ENCODE peak calls at places on chromosomes 16 and 17, in seven cellular contexts. N, J, Q, X, W, H and A are unnamed samples.

GRCh38 chr17:5508855-5509254 is 22.5 kb downstream of the MIS12 start:
- DNase-seq in N (peak), J (no peak), Q (no peak), X (no peak), W (no peak), H (no peak), A (no peak)

GRCh38 chr17:17710728-17711541 is 29.7 kb downstream of the RAI1 start:
- DNase-seq in N (peak), J (peak), Q (peak), X (peak), W (peak), H (no peak), A (no peak)

GRCh38 chr16:31459722-31460581 is 651 bp downstream of the ARMC5 start:
- DNase-seq in N (peak), J (peak), Q (peak), X (peak), W (peak), H (peak), A (peak)

GRCh38 chr16:4666537-4667202 is 26.7 kb upstream of the NUDT16L1 start:
- DNase-seq in N (no peak), J (no peak), Q (no peak), X (no peak), W (no peak), H (no peak), A (no peak)

GRCh38 chr17:68288804-68289203 is 2.1 kb downstream of the SLC16A6 start:
- DNase-seq in N (no peak), J (no peak), Q (no peak), X (no peak), W (no peak), H (no peak), A (no peak)

GRCh38 chr16:66640724-66641314 is 36.3 kb downstream of the CMTM3 start:
- DNase-seq in N (no peak), J (no peak), Q (no peak), X (no peak), W (no peak), H (no peak), A (no peak)

GRCh38 chr17:79835470-79835899 is 3.8 kb downstream of the CBX4 start:
- DNase-seq in N (no peak), J (no peak), Q (no peak), X (no peak), W (peak), H (no peak), A (no peak)

GRCh38 chr17:1107777-1108559 is 71.8 kb downstream of the ABR start:
- DNase-seq in N (peak), J (no peak), Q (peak), X (no peak), W (no peak), H (no peak), A (no peak)

GRCh38 chr16:85715169-85716015 is 26.6 kb upstream of the GINS2 start:
- DNase-seq in N (no peak), J (peak), Q (no peak), X (no peak), W (no peak), H (no peak), A (no peak)

GRCh38 chr17:57397402-57397801 is 141.1 kb downstream of the MSI2 start:
- DNase-seq in N (no peak), J (no peak), Q (no peak), X (no peak), W (no peak), H (no peak), A (no peak)

GRCh38 chr16:47064775-47065174 is 79.0 kb downstream of the NETO2 start:
- DNase-seq in N (no peak), J (no peak), Q (no peak), X (no peak), W (no peak), H (no peak), A (no peak)

GRCh38 chr16:1674306-1674705 is 3.8 kb upstream of the JPT2 start:
- DNase-seq in N (no peak), J (no peak), Q (no peak), X (no peak), W (no peak), H (no peak), A (no peak)

GRCh38 chr17:31499771-31500554 is 108.5 kb downstream of the RAB11FIP4 start:
- DNase-seq in N (peak), J (no peak), Q (peak), X (peak), W (peak), H (no peak), A (peak)

GRCh38 chr17:81923302-81924260 is 4.0 kb downstream of the MAFG start:
- DNase-seq in N (peak), J (no peak), Q (peak), X (peak), W (peak), H (no peak), A (peak)

GRCh38 chr17:82848022-82848592 is 8.3 kb upstream of the ZNF750 start:
- DNase-seq in N (no peak), J (no peak), Q (no peak), X (peak), W (no peak), H (no peak), A (no peak)

GRCh38 chr16:66422366-66422765 is 4.7 kb upstream of the BEAN1 start:
- DNase-seq in N (no peak), J (no peak), Q (no peak), X (no peak), W (no peak), H (no peak), A (no peak)

GRCh38 chr17:66431910-66432309 is 129.5 kb downstream of the PRKCA start:
- DNase-seq in N (peak), J (peak), Q (no peak), X (peak), W (no peak), H (no peak), A (no peak)

GRCh38 chr17:66302761-66303626 is 581 bp downstream of the PRKCA start:
- DNase-seq in N (peak), J (peak), Q (peak), X (peak), W (peak), H (peak), A (peak)

GRCh38 chr17:82315703-82316358 is 1.6 kb downstream of the CD7 start:
- DNase-seq in N (no peak), J (no peak), Q (no peak), X (no peak), W (peak), H (peak), A (no peak)

GRCh38 chr17:46818929-46819859 is 702 bp upstream of the WNT3 start:
- DNase-seq in N (peak), J (no peak), Q (no peak), X (no peak), W (peak), H (no peak), A (no peak)

GRCh38 chr17:80981062-80981902 is 10.4 kb upstream of the CHMP6 start:
- DNase-seq in N (peak), J (no peak), Q (no peak), X (no peak), W (peak), H (peak), A (no peak)